ENCODE peak calls at places on chromosomes 11 and 22, in five cellular contexts. S is skeletal muscle cell, C is NCI-H2171, V is T-helper 2 cell, L is anterior cingulate cortex. P is an unnamed sample.

GRCh38 chr22:38710866-38711265 is 5.1 kb downstream of the GTPBP1 start:
- DNase-seq in S (no peak), C (no peak), V (no peak), L (no peak), P (no peak)

GRCh38 chr22:49371325-49372110 is 456.2 kb downstream of the BRD1 start:
- DNase-seq in S (no peak), C (no peak), V (no peak), L (no peak), P (no peak)

GRCh38 chr11:35785287-35786167 is 123.0 kb downstream of the TRIM44 start:
- DNase-seq in S (no peak), C (no peak), V (no peak), L (no peak), P (no peak)

GRCh38 chr11:124886978-124887666 is 10.5 kb downstream of the ROBO4 start:
- DNase-seq in S (no peak), C (no peak), V (no peak), L (no peak), P (no peak)

GRCh38 chr11:63920870-63921417 is 4.0 kb upstream of the RCOR2 start:
- DNase-seq in S (no peak), C (no peak), V (no peak), L (no peak), P (no peak)

GRCh38 chr11:15107730-15108515 is 6.8 kb upstream of the INSC start:
- DNase-seq in S (no peak), C (no peak), V (no peak), L (no peak), P (no peak)

GRCh38 chr11:60872952-60873524 is 5.7 kb downstream of the ZP1 start:
- DNase-seq in S (peak), C (no peak), V (no peak), L (no peak), P (no peak)

GRCh38 chr22:25882366-25882765 is 140.4 kb downstream of the MYO18B start:
- DNase-seq in S (no peak), C (no peak), V (no peak), L (no peak), P (no peak)

GRCh38 chr11:71930556-71931244 is 1.9 kb downstream of the RNF121 start:
- DNase-seq in S (no peak), C (no peak), V (no peak), L (no peak), P (no peak)

GRCh38 chr11:88175004-88175706 is at the start of gene RAB38:
- DNase-seq in S (no peak), C (no peak), V (no peak), L (no peak), P (no peak)

GRCh38 chr11:72627594-72628281 is 46.5 kb downstream of the PDE2A start:
- DNase-seq in S (no peak), C (no peak), V (no peak), L (peak), P (peak)

GRCh38 chr11:90220391-90220790 is 2.5 kb downstream of the CHORDC1 start:
- DNase-seq in S (peak), C (no peak), V (no peak), L (no peak), P (no peak)

GRCh38 chr11:27191061-27191460 is 150.4 kb downstream of the BBOX1 start:
- DNase-seq in S (no peak), C (no peak), V (no peak), L (no peak), P (no peak)

GRCh38 chr11:100908746-100909145 is 220.9 kb downstream of the PGR start:
- DNase-seq in S (no peak), C (no peak), V (no peak), L (no peak), P (no peak)

GRCh38 chr11:27241316-27242122 is 121.5 kb downstream of the CCDC34 start:
- DNase-seq in S (peak), C (no peak), V (no peak), L (no peak), P (no peak)

GRCh38 chr11:4683020-4683419 is 14.6 kb downstream of the OR51E2 start:
- DNase-seq in S (no peak), C (no peak), V (no peak), L (no peak), P (no peak)

GRCh38 chr22:36301851-36302250 is 48.9 kb downstream of the APOL1 start:
- DNase-seq in S (no peak), C (no peak), V (no peak), L (no peak), P (no peak)

GRCh38 chr11:23423119-23423518 is 562.8 kb upstream of the CCDC179 start:
- DNase-seq in S (peak), C (no peak), V (no peak), L (no peak), P (no peak)

GRCh38 chr22:29078036-29078868 is 5.4 kb downstream of the KREMEN1 start:
- DNase-seq in S (no peak), C (peak), V (no peak), L (no peak), P (no peak)

GRCh38 chr11:109527496-109527895 is 105.5 kb downstream of the C11orf87 start:
- DNase-seq in S (no peak), C (no peak), V (no peak), L (no peak), P (no peak)

GRCh38 chr11:79086056-79086455 is 354.8 kb downstream of the TENM4 start:
- DNase-seq in S (no peak), C (no peak), V (no peak), L (no peak), P (no peak)